ENCODE peak calls at places on chromosomes 6 and 20, in four cellular contexts. W, Y, Q and F are unnamed samples.

GRCh38 chr20:62854121-62854520 is 7.5 kb downstream of the TCFL5 start:
- DNase-seq in Y (no peak), W (no peak), Q (no peak), F (no peak)

GRCh38 chr6:1316482-1317220 is 4.8 kb downstream of the FOXQ1 start:
- DNase-seq in Y (no peak), Q (no peak), W (no peak), F (no peak)

GRCh38 chr20:13222319-13222716 is 1.2 kb downstream of the ISM1 start:
- DNase-seq in Y (no peak), Q (no peak), W (no peak), F (no peak)

GRCh38 chr20:10219993-10220750 is 1.5 kb downstream of the SNAP25 start:
- DNase-seq in Q (no peak), W (no peak), Y (no peak), F (no peak)

GRCh38 chr20:42742926-42743325 is 446.8 kb downstream of the PTPRT start:
- DNase-seq in Y (no peak), Q (no peak), W (no peak), F (no peak)

GRCh38 chr6:24574809-24575208 is 71.2 kb downstream of the KIAA0319 start:
- DNase-seq in W (no peak), Y (peak; percentile 34), Q (no peak), F (no peak)

GRCh38 chr6:5135783-5136376 is 50.7 kb downstream of the PPP1R3G start:
- DNase-seq in Q (peak; percentile 69), W (no peak), Y (peak; percentile 23), F (no peak)

GRCh38 chr6:3306848-3307247 is 48.1 kb downstream of the PSMG4 start:
- DNase-seq in W (no peak), Q (no peak), Y (no peak), F (no peak)

GRCh38 chr6:88952065-88952704 is 11.2 kb downstream of the RNGTT start:
- DNase-seq in W (no peak), Y (peak; percentile 11), Q (peak; percentile 47), F (no peak)

GRCh38 chr20:25378884-25379733 is 11.5 kb downstream of the ABHD12 start:
- DNase-seq in Y (no peak), Q (no peak), W (no peak), F (no peak)

DNA sequence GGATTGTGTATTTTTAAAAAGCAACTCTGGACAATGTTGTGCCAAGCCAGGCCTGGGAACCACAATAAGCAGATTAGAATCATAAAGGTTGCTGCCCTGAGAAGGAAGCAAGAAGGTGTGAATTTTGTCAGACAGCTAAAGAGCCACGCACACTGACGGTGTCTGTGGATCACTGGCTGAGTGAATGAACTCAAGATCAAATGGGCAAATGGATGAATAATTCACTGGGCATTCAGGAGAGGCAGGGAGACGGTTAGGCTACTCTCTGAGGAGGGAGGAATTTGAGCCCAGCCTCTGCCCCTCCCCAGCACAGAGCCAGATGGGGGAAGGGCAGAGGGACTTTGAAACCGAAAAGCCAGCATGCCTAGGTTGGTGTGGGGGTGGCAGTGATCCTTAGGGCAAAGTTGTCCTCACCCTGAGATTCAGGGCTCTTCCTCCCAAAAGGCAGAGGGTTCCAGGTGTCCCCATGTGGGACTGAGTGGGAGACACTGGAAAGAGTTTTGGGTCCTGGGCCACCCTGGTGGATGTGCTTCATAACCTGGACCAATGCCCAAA is 19.5 kb upstream of the SLC22A7 start:
- DNase-seq in Y (peak; percentile 39), Q (peak; percentile 13), W (peak; percentile 17), F (peak; percentile 14)
- TF ChIP-seq CTCF in Y (no peak), Q (no peak), W (no peak), F (no peak)

GRCh38 chr6:46129301-46129633 is 522 bp upstream of the ENPP4 start:
- DNase-seq in Y (no peak), W (no peak), Q (no peak), F (no peak)

GRCh38 chr6:46130665-46131064 is 876 bp downstream of the ENPP4 start:
- DNase-seq in Q (no peak), W (no peak), Y (no peak), F (no peak)

GRCh38 chr6:46134216-46134615 is 4.4 kb downstream of the ENPP4 start:
- DNase-seq in W (no peak), Y (no peak), Q (no peak), F (no peak)

GRCh38 chr6:46129634-46130505 is at the start of gene ENPP4:
- DNase-seq in W (peak; percentile 93), Y (peak; percentile 83), Q (peak; percentile 69), F (peak; percentile 10)

GRCh38 chr6:46128476-46128875 is 1.3 kb upstream of the ENPP4 start:
- DNase-seq in Y (no peak), W (no peak), Q (no peak), F (no peak)
- H3K4me3 ChIP-seq in Y (no peak overlapping the region), W (peak overlapping the region; percentile 81), Q (no peak overlapping the region), F (no peak overlapping the region)

GRCh38 chr6:160668589-160668988 is 4.5 kb upstream of the LPA start:
- DNase-seq in W (no peak), Q (no peak), Y (no peak), F (no peak)

GRCh38 chr6:160662842-160663241 is 1.2 kb downstream of the LPA start:
- DNase-seq in W (no peak), Y (no peak), Q (no peak), F (no peak)

GRCh38 chr6:160667854-160668481 is 3.9 kb upstream of the LPA start:
- DNase-seq in Y (peak; percentile 12), W (no peak), Q (peak; percentile 1), F (no peak)
- TF ChIP-seq CTCF in Y (peak; percentile 77), W (no peak), Q (no peak), F (no peak)

GRCh38 chr6:106084973-106085686 is 1.0 kb upstream of the PRDM1 start:
- DNase-seq in W (no peak), Q (peak; percentile 73), Y (peak; percentile 51), F (no peak)
- H3K4me3 ChIP-seq in W (peak overlapping the region; percentile 65), Q (no peak overlapping the region), Y (peak overlapping the region; percentile 79), F (peak overlapping the region; percentile 74)

GRCh38 chr6:34981951-34982350 is 92.9 kb downstream of the ANKS1A start:
- DNase-seq in W (no peak), Y (no peak), Q (peak; percentile 52), F (no peak)

GRCh38 chr6:34979994-34980393 is 90.9 kb downstream of the ANKS1A start:
- DNase-seq in W (no peak), Q (no peak), Y (no peak), F (no peak)

GRCh38 chr6:34984416-34984815 is 95.4 kb downstream of the ANKS1A start:
- DNase-seq in W (no peak), Y (no peak), Q (no peak), F (no peak)

GRCh38 chr6:34985236-34985635 is 96.2 kb downstream of the ANKS1A start:
- DNase-seq in Q (no peak), W (no peak), Y (no peak), F (no peak)

GRCh38 chr6:34982424-34982852 is 93.4 kb downstream of the ANKS1A start:
- DNase-seq in Q (peak; percentile 52), Y (no peak), W (no peak), F (no peak)
- TF ChIP-seq CTCF in Q (peak; percentile 50), Y (no peak), W (no peak), F (peak; percentile 57)

DNA sequence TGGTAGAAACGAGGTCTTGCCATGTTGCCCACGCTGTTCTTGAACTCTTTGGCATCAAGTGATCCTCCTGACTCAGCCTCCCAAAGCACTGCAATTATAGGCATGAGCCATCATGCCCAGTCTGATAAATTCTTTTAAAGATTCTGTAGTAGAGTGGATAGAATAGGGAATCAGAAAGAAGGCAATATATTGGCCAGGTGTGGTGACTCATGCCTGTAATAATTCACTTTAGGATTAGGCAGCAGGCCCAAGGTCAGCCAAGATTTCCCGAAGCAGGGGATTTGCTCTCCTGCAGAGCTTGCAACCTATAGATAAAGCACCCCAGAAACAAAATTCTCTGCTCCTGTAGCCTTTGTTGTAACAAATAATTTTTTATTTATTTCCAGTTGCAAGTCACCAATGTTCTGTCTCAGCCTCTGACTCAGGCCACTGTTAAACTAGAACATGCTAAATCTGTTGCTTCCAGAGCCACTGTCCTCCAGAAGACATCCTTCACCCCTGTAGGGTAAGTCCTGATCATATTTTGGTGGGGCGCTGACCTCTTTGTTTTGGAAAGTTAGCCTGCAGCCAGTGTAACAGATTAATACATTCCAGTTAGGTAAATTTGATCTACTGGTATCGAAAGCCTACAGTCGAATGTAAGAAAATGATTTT is 30.4 kb upstream of the MROH8 start:
- DNase-seq in Y (peak; percentile 67), W (no peak), Q (no peak), F (no peak)
- H3K4me3 ChIP-seq in Y (no peak overlapping the region), W (no peak overlapping the region), Q (no peak overlapping the region), F (no peak overlapping the region)